ENCODE peak calls at places on chromosomes 2 and 18, in eight cellular contexts. T, G, H, L, W, M, Y and A are unnamed samples.

GRCh38 chr2:241110607-241111442 is 8.7 kb upstream of the MTERF4 start:
- DNase-seq in T (no peak), G (no peak), H (no peak), L (no peak), W (no peak), M (no peak), Y (no peak), A (no peak)

GRCh38 chr2:129823044-129823443 is 156.4 kb upstream of the RAB6C start:
- DNase-seq in T (no peak), G (no peak), H (no peak), L (no peak), W (no peak), M (no peak), Y (no peak), A (no peak)

GRCh38 chr2:11683486-11683885 is 13.5 kb upstream of the NTSR2 start:
- DNase-seq in T (no peak), G (no peak), H (no peak), L (no peak), W (no peak), M (no peak), Y (no peak), A (no peak)

GRCh38 chr18:61782545-61782944 is 110.3 kb downstream of the RNF152 start:
- DNase-seq in T (no peak), G (no peak), H (no peak), L (no peak), W (no peak), M (no peak), Y (no peak), A (no peak)

GRCh38 chr2:16218651-16219050 is 278.3 kb downstream of the MYCN start:
- DNase-seq in T (no peak), G (no peak), H (no peak), L (peak), W (peak), M (no peak), Y (no peak), A (no peak)

GRCh38 chr2:104745856-104746255 is 108.1 kb upstream of the POU3F3 start:
- DNase-seq in T (no peak), G (no peak), H (no peak), L (no peak), W (no peak), M (no peak), Y (no peak), A (no peak)

GRCh38 chr2:171999604-172000469 is at the start of gene METAP1D:
- DNase-seq in T (peak), G (peak), H (peak), L (peak), W (peak), M (peak), Y (peak), A (peak)

GRCh38 chr18:11245889-11246288 is 96.5 kb upstream of the PIEZO2 start:
- DNase-seq in T (no peak), G (no peak), H (no peak), L (no peak), W (no peak), M (peak), Y (no peak), A (no peak)

GRCh38 chr2:85319811-85320210 is 8.0 kb downstream of the TGOLN2 start:
- DNase-seq in T (no peak), G (no peak), H (no peak), L (no peak), W (no peak), M (no peak), Y (no peak), A (no peak)

GRCh38 chr18:57844319-57844718 is 41.2 kb upstream of the ATP8B1 start:
- DNase-seq in T (no peak), G (no peak), H (no peak), L (no peak), W (no peak), M (no peak), Y (no peak), A (no peak)

GRCh38 chr18:13726228-13726971 is at the start of the genes FAM210A and RNMT:
- DNase-seq in T (peak), G (peak), H (peak), L (peak), W (peak), M (peak), Y (peak), A (peak)